ENCODE peak calls at places on chromosomes 16 and 17, in four cellular contexts. I, R, O and C are unnamed samples.

GRCh38 chr17:40430272-40431230 is 12.7 kb upstream of the IGFBP4 start:
- DNase-seq in I (no peak), R (no peak), O (no peak), C (no peak)

GRCh38 chr16:66049865-66050264 is 316.6 kb upstream of the CDH5 start:
- DNase-seq in I (no peak), R (no peak), O (no peak), C (no peak)

GRCh38 chr17:46175891-46176290 is 17.3 kb downstream of the KANSL1 start:
- DNase-seq in I (no peak), R (no peak), O (peak; percentile 57), C (no peak)

GRCh38 chr17:51118330-51119195 is 2.1 kb downstream of the SPAG9 start:
- DNase-seq in I (no peak), R (no peak), O (peak; percentile 25), C (peak; percentile 86)

GRCh38 chr17:79803421-79803996 is 6.6 kb upstream of the CBX8 start:
- DNase-seq in I (no peak), R (no peak), O (no peak), C (no peak)

GRCh38 chr17:80858301-80859003 is 133.2 kb upstream of the CHMP6 start:
- DNase-seq in I (no peak), R (no peak), O (no peak), C (no peak)

GRCh38 chr16:31344712-31345111 is 10.3 kb upstream of the ITGAX start:
- DNase-seq in I (no peak), R (peak; percentile 79), O (no peak), C (no peak)

GRCh38 chr16:19708498-19709205 is 9.4 kb downstream of the KNOP1 start:
- DNase-seq in I (no peak), R (no peak), O (no peak), C (no peak)

GRCh38 chr16:48494742-48495141 is 109.5 kb upstream of the SIAH1 start:
- DNase-seq in I (no peak), R (peak; percentile 51), O (no peak), C (no peak)

GRCh38 chr16:11370084-11370931 is 25.0 kb downstream of the RMI2 start:
- DNase-seq in I (no peak), R (no peak), O (peak; percentile 71), C (no peak)

GRCh38 chr17:27396941-27397340 is 59.3 kb upstream of the KSR1 start:
- DNase-seq in I (peak; percentile 47), R (no peak), O (peak; percentile 33), C (no peak)

GRCh38 chr17:77332034-77332971 is 191.5 kb downstream of the SEC14L1 start:
- DNase-seq in I (no peak), R (no peak), O (peak; percentile 53), C (peak; percentile 84)

GRCh38 chr16:86039606-86040005 is 140.6 kb downstream of the IRF8 start:
- DNase-seq in I (no peak), R (no peak), O (no peak), C (no peak)

GRCh38 chr17:49146620-49147306 is 14.2 kb downstream of the B4GALNT2 start:
- DNase-seq in I (peak; percentile 99), R (no peak), O (peak; percentile 99), C (no peak)

GRCh38 chr16:12971216-12971615 is 69.8 kb downstream of the SHISA9 start:
- DNase-seq in I (peak; percentile 17), R (no peak), O (peak; percentile 88), C (no peak)

GRCh38 chr17:40458001-40458791 is 14.9 kb downstream of the IGFBP4 start:
- DNase-seq in I (no peak), R (no peak), O (peak; percentile 90), C (no peak)

GRCh38 chr17:50863221-50863843 is 2.8 kb downstream of the TOB1 start:
- DNase-seq in I (peak; percentile 39), R (no peak), O (peak; percentile 61), C (no peak)

GRCh38 chr16:52958951-52959350 is 93.7 kb downstream of the CHD9NB start:
- DNase-seq in I (no peak), R (no peak), O (no peak), C (no peak)

GRCh38 chr17:78268960-78269892 is 37.8 kb downstream of the TMEM235 start:
- DNase-seq in I (no peak), R (no peak), O (no peak), C (no peak)

GRCh38 chr16:31873556-31874353 is at the start of gene ZNF267:
- DNase-seq in I (peak; percentile 73), R (peak; percentile 88), O (peak; percentile 89), C (peak; percentile 96)

GRCh38 chr17:12549499-12549901 is 116.2 kb upstream of the MYOCD start:
- DNase-seq in I (no peak), R (no peak), O (no peak), C (no peak)

GRCh38 chr17:50396261-50397110 is 837 bp downstream of the LRRC59 start:
- DNase-seq in I (peak; percentile 64), R (no peak), O (peak; percentile 83), C (peak; percentile 88)

GRCh38 chr17:39357978-39358377 is 43.4 kb downstream of the FBXL20 start:
- DNase-seq in I (no peak), R (no peak), O (no peak), C (no peak)

GRCh38 chr17:37476431-37477130 is 13.1 kb upstream of the DUSP14 start:
- DNase-seq in I (peak; percentile 78), R (no peak), O (peak; percentile 82), C (no peak)

GRCh38 chr17:77427471-77427991 is 286.8 kb downstream of the SEC14L1 start:
- DNase-seq in I (peak; percentile 67), R (no peak), O (peak; percentile 90), C (no peak)

GRCh38 chr17:17913695-17914332 is 58.4 kb downstream of the TOM1L2 start:
- DNase-seq in I (peak; percentile 97), R (peak; percentile 70), O (peak; percentile 90), C (peak; percentile 93)

GRCh38 chr17:74439691-74440567 is 8.0 kb downstream of the GPRC5C start:
- DNase-seq in I (no peak), R (no peak), O (no peak), C (no peak)

GRCh38 chr16:72240949-72241348 is 69.0 kb upstream of the PMFBP1 start:
- DNase-seq in I (no peak), R (no peak), O (no peak), C (no peak)

GRCh38 chr17:65058151-65058550 is 1.6 kb upstream of the GNA13 start:
- DNase-seq in I (peak; percentile 44), R (no peak), O (no peak), C (no peak)